ENCODE peak calls at places on chromosomes 13 and 19, in seven cellular contexts. One of them, this sample, is unnamed.

GRCh38 chr19:43476606-43477005 is 11.2 kb upstream of the LYPD3 start:
- DNase-seq in endothelial cell: no peak
- DNase-seq in colonic mucosa: no peak
- DNase-seq in keratinocyte: no peak
- DNase-seq in left lung: no peak
- DNase-seq in MM.1S: no peak
- DNase-seq in WTC11: no peak
- DNase-seq in this sample: no peak

GRCh38 chr19:58361900-58362271 is 665 bp downstream of the ZNF497 start:
- DNase-seq in endothelial cell: peak
- DNase-seq in colonic mucosa: no peak
- DNase-seq in keratinocyte: no peak
- DNase-seq in left lung: peak
- DNase-seq in MM.1S: no peak
- DNase-seq in WTC11: no peak
- DNase-seq in this sample: no peak

GRCh38 chr13:81406639-81407292 is 1065.8 kb upstream of the SPRY2 start:
- DNase-seq in endothelial cell: no peak
- DNase-seq in colonic mucosa: no peak
- DNase-seq in keratinocyte: no peak
- DNase-seq in left lung: no peak
- DNase-seq in MM.1S: no peak
- DNase-seq in WTC11: no peak
- DNase-seq in this sample: no peak

GRCh38 chr13:25192936-25193335 is 20.8 kb upstream of the AMER2 start:
- DNase-seq in endothelial cell: no peak
- DNase-seq in colonic mucosa: no peak
- DNase-seq in keratinocyte: no peak
- DNase-seq in left lung: no peak
- DNase-seq in MM.1S: no peak
- DNase-seq in WTC11: no peak
- DNase-seq in this sample: no peak

GRCh38 chr13:77696863-77697207 is 652 bp upstream of the SLAIN1 start:
- DNase-seq in endothelial cell: no peak
- DNase-seq in colonic mucosa: no peak
- DNase-seq in keratinocyte: no peak
- DNase-seq in left lung: no peak
- DNase-seq in MM.1S: no peak
- DNase-seq in WTC11: no peak
- DNase-seq in this sample: no peak

GRCh38 chr13:89454736-89455135 is 1783.6 kb downstream of the SLITRK5 start:
- DNase-seq in endothelial cell: no peak
- DNase-seq in colonic mucosa: no peak
- DNase-seq in keratinocyte: no peak
- DNase-seq in left lung: no peak
- DNase-seq in MM.1S: no peak
- DNase-seq in WTC11: no peak
- DNase-seq in this sample: no peak

GRCh38 chr13:73158851-73159250 is 100.0 kb downstream of the KLF5 start:
- DNase-seq in endothelial cell: no peak
- DNase-seq in colonic mucosa: no peak
- DNase-seq in keratinocyte: peak
- DNase-seq in left lung: no peak
- DNase-seq in MM.1S: no peak
- DNase-seq in WTC11: no peak
- DNase-seq in this sample: no peak

GRCh38 chr13:96460571-96460970 is 370.7 kb downstream of the HS6ST3 start:
- DNase-seq in endothelial cell: no peak
- DNase-seq in colonic mucosa: no peak
- DNase-seq in keratinocyte: no peak
- DNase-seq in left lung: no peak
- DNase-seq in MM.1S: peak
- DNase-seq in WTC11: no peak
- DNase-seq in this sample: no peak

GRCh38 chr13:99639126-99639525 is 137.9 kb downstream of the TM9SF2 start:
- DNase-seq in endothelial cell: no peak
- DNase-seq in colonic mucosa: no peak
- DNase-seq in keratinocyte: no peak
- DNase-seq in left lung: no peak
- DNase-seq in MM.1S: no peak
- DNase-seq in WTC11: no peak
- DNase-seq in this sample: no peak

GRCh38 chr13:113842336-113843062 is 21.4 kb downstream of the GAS6 start:
- DNase-seq in endothelial cell: no peak
- DNase-seq in colonic mucosa: no peak
- DNase-seq in keratinocyte: no peak
- DNase-seq in left lung: no peak
- DNase-seq in MM.1S: no peak
- DNase-seq in WTC11: no peak
- DNase-seq in this sample: no peak

GRCh38 chr19:14127929-14128509 is 8.4 kb downstream of the ASF1B start:
- DNase-seq in endothelial cell: no peak
- DNase-seq in colonic mucosa: no peak
- DNase-seq in keratinocyte: no peak
- DNase-seq in left lung: no peak
- DNase-seq in MM.1S: peak
- DNase-seq in WTC11: no peak
- DNase-seq in this sample: no peak

GRCh38 chr19:7494416-7495098 is 5.7 kb upstream of the PEX11G start:
- DNase-seq in endothelial cell: no peak
- DNase-seq in colonic mucosa: peak
- DNase-seq in keratinocyte: no peak
- DNase-seq in left lung: no peak
- DNase-seq in MM.1S: no peak
- DNase-seq in WTC11: no peak
- DNase-seq in this sample: peak

GRCh38 chr19:752652-753517 is 2.0 kb downstream of the MISP start:
- DNase-seq in endothelial cell: no peak
- DNase-seq in colonic mucosa: peak
- DNase-seq in keratinocyte: no peak
- DNase-seq in left lung: peak
- DNase-seq in MM.1S: no peak
- DNase-seq in WTC11: no peak
- DNase-seq in this sample: peak

GRCh38 chr13:27171244-27171829 is at the start of gene USP12:
- DNase-seq in endothelial cell: no peak
- DNase-seq in colonic mucosa: no peak
- DNase-seq in keratinocyte: no peak
- DNase-seq in left lung: no peak
- DNase-seq in MM.1S: peak
- DNase-seq in WTC11: peak
- DNase-seq in this sample: peak

GRCh38 chr13:60265566-60265965 is 101.8 kb upstream of the DIAPH3 start:
- DNase-seq in endothelial cell: no peak
- DNase-seq in colonic mucosa: no peak
- DNase-seq in keratinocyte: no peak
- DNase-seq in left lung: no peak
- DNase-seq in MM.1S: no peak
- DNase-seq in WTC11: no peak
- DNase-seq in this sample: no peak

GRCh38 chr13:60258349-60258748 is 94.6 kb upstream of the DIAPH3 start:
- DNase-seq in endothelial cell: no peak
- DNase-seq in colonic mucosa: no peak
- DNase-seq in keratinocyte: no peak
- DNase-seq in left lung: no peak
- DNase-seq in MM.1S: no peak
- DNase-seq in WTC11: peak
- DNase-seq in this sample: no peak

GRCh38 chr13:60261432-60262351 is 98.0 kb upstream of the DIAPH3 start:
- DNase-seq in endothelial cell: no peak
- DNase-seq in colonic mucosa: peak
- DNase-seq in keratinocyte: no peak
- DNase-seq in left lung: no peak
- DNase-seq in MM.1S: no peak
- DNase-seq in WTC11: peak
- DNase-seq in this sample: no peak

DNA sequence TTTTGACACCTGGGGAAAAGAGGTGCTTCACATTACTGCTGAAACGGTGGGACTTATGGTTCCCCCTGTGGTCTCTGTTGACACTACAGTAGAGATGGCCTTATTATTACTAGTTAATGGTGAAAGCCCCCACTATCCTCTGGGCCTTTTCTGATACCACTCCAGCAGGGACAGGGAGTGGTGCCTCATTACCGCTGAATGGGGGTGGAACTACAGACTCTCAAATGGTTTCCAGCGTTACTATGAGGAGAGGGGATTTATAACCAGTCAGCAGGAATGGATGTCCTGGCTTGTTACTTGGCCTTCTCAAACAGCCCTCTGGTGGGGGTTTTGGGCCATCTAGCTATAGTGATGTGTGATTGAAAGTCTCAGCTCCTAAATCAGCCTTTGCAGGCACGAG is 96.7 kb upstream of the DIAPH3 start:
- DNase-seq in endothelial cell: no peak
- DNase-seq in colonic mucosa: no peak
- DNase-seq in keratinocyte: no peak
- DNase-seq in left lung: no peak
- DNase-seq in MM.1S: no peak
- DNase-seq in WTC11: peak
- DNase-seq in this sample: no peak
- TF ChIP-seq CTCF in endothelial cell: peak
- TF ChIP-seq CTCF in colonic mucosa: no peak
- TF ChIP-seq CTCF in keratinocyte: no peak
- TF ChIP-seq CTCF in left lung: no peak
- TF ChIP-seq CTCF in MM.1S: no peak
- TF ChIP-seq CTCF in WTC11: no peak
- TF ChIP-seq CTCF in this sample: no peak

GRCh38 chr19:38532939-38533338 is 84.8 kb downstream of the MAP4K1 start:
- DNase-seq in endothelial cell: no peak
- DNase-seq in colonic mucosa: no peak
- DNase-seq in keratinocyte: no peak
- DNase-seq in left lung: no peak
- DNase-seq in MM.1S: no peak
- DNase-seq in WTC11: no peak
- DNase-seq in this sample: no peak

GRCh38 chr19:38534574-38534973 is 83.2 kb downstream of the MAP4K1 start:
- DNase-seq in endothelial cell: no peak
- DNase-seq in colonic mucosa: no peak
- DNase-seq in keratinocyte: no peak
- DNase-seq in left lung: no peak
- DNase-seq in MM.1S: no peak
- DNase-seq in WTC11: no peak
- DNase-seq in this sample: no peak

GRCh38 chr19:38528931-38529330 is 88.8 kb downstream of the MAP4K1 start:
- DNase-seq in endothelial cell: no peak
- DNase-seq in colonic mucosa: no peak
- DNase-seq in keratinocyte: no peak
- DNase-seq in left lung: no peak
- DNase-seq in MM.1S: no peak
- DNase-seq in WTC11: no peak
- DNase-seq in this sample: no peak

GRCh38 chr19:38529610-38530009 is 88.1 kb downstream of the MAP4K1 start:
- DNase-seq in endothelial cell: no peak
- DNase-seq in colonic mucosa: no peak
- DNase-seq in keratinocyte: no peak
- DNase-seq in left lung: no peak
- DNase-seq in MM.1S: no peak
- DNase-seq in WTC11: no peak
- DNase-seq in this sample: no peak

GRCh38 chr19:38531515-38531914 is 86.2 kb downstream of the MAP4K1 start:
- DNase-seq in endothelial cell: no peak
- DNase-seq in colonic mucosa: no peak
- DNase-seq in keratinocyte: no peak
- DNase-seq in left lung: no peak
- DNase-seq in MM.1S: no peak
- DNase-seq in WTC11: no peak
- DNase-seq in this sample: no peak
- TF ChIP-seq CTCF in endothelial cell: no peak
- TF ChIP-seq CTCF in colonic mucosa: no peak
- TF ChIP-seq CTCF in keratinocyte: no peak
- TF ChIP-seq CTCF in left lung: no peak
- TF ChIP-seq CTCF in MM.1S: no peak
- TF ChIP-seq CTCF in WTC11: no peak
- TF ChIP-seq CTCF in this sample: no peak

GRCh38 chr19:10816691-10817090 is 19.3 kb downstream of the TMED1 start:
- DNase-seq in endothelial cell: no peak
- DNase-seq in colonic mucosa: no peak
- DNase-seq in keratinocyte: no peak
- DNase-seq in left lung: no peak
- DNase-seq in MM.1S: no peak
- DNase-seq in WTC11: no peak
- DNase-seq in this sample: no peak

GRCh38 chr19:10818306-10819123 is 17.5 kb downstream of the TMED1 start:
- DNase-seq in endothelial cell: no peak
- DNase-seq in colonic mucosa: no peak
- DNase-seq in keratinocyte: no peak
- DNase-seq in left lung: no peak
- DNase-seq in MM.1S: no peak
- DNase-seq in WTC11: no peak
- DNase-seq in this sample: no peak

GRCh38 chr19:10817291-10818038 is 18.5 kb downstream of the TMED1 start:
- DNase-seq in endothelial cell: no peak
- DNase-seq in colonic mucosa: peak
- DNase-seq in keratinocyte: no peak
- DNase-seq in left lung: peak
- DNase-seq in MM.1S: no peak
- DNase-seq in WTC11: no peak
- DNase-seq in this sample: no peak

GRCh38 chr19:10819124-10820060 is 16.6 kb downstream of the TMED1 start:
- DNase-seq in endothelial cell: no peak
- DNase-seq in colonic mucosa: no peak
- DNase-seq in keratinocyte: no peak
- DNase-seq in left lung: no peak
- DNase-seq in MM.1S: no peak
- DNase-seq in WTC11: no peak
- DNase-seq in this sample: no peak

GRCh38 chr19:10820173-10820572 is 15.8 kb downstream of the TMED1 start:
- DNase-seq in endothelial cell: no peak
- DNase-seq in colonic mucosa: no peak
- DNase-seq in keratinocyte: no peak
- DNase-seq in left lung: no peak
- DNase-seq in MM.1S: no peak
- DNase-seq in WTC11: no peak
- DNase-seq in this sample: no peak
- TF ChIP-seq CTCF in endothelial cell: no peak
- TF ChIP-seq CTCF in colonic mucosa: peak
- TF ChIP-seq CTCF in keratinocyte: peak
- TF ChIP-seq CTCF in left lung: no peak
- TF ChIP-seq CTCF in MM.1S: peak
- TF ChIP-seq CTCF in WTC11: no peak
- TF ChIP-seq CTCF in this sample: no peak

GRCh38 chr19:29484876-29485275 is 40.9 kb upstream of the VSTM2B start:
- DNase-seq in endothelial cell: no peak
- DNase-seq in colonic mucosa: no peak
- DNase-seq in keratinocyte: no peak
- DNase-seq in left lung: no peak
- DNase-seq in MM.1S: no peak
- DNase-seq in WTC11: no peak
- DNase-seq in this sample: no peak

GRCh38 chr19:29483641-29483920 is 42.2 kb upstream of the VSTM2B start:
- DNase-seq in endothelial cell: no peak
- DNase-seq in colonic mucosa: no peak
- DNase-seq in keratinocyte: no peak
- DNase-seq in left lung: no peak
- DNase-seq in MM.1S: no peak
- DNase-seq in WTC11: no peak
- DNase-seq in this sample: no peak

GRCh38 chr19:29483944-29484581 is 41.7 kb upstream of the VSTM2B start:
- DNase-seq in endothelial cell: no peak
- DNase-seq in colonic mucosa: no peak
- DNase-seq in keratinocyte: no peak
- DNase-seq in left lung: no peak
- DNase-seq in MM.1S: no peak
- DNase-seq in WTC11: no peak
- DNase-seq in this sample: no peak

GRCh38 chr19:29487432-29487831 is 38.4 kb upstream of the VSTM2B start:
- DNase-seq in endothelial cell: no peak
- DNase-seq in colonic mucosa: no peak
- DNase-seq in keratinocyte: no peak
- DNase-seq in left lung: no peak
- DNase-seq in MM.1S: no peak
- DNase-seq in WTC11: no peak
- DNase-seq in this sample: no peak

GRCh38 chr19:29485293-29485692 is 40.5 kb upstream of the VSTM2B start:
- DNase-seq in endothelial cell: no peak
- DNase-seq in colonic mucosa: no peak
- DNase-seq in keratinocyte: no peak
- DNase-seq in left lung: no peak
- DNase-seq in MM.1S: no peak
- DNase-seq in WTC11: no peak
- DNase-seq in this sample: no peak
- TF ChIP-seq CTCF in endothelial cell: no peak
- TF ChIP-seq CTCF in colonic mucosa: no peak
- TF ChIP-seq CTCF in keratinocyte: no peak
- TF ChIP-seq CTCF in left lung: no peak
- TF ChIP-seq CTCF in MM.1S: no peak
- TF ChIP-seq CTCF in WTC11: no peak
- TF ChIP-seq CTCF in this sample: no peak

This sample was measured in nephron progenitor cell.